ENCODE peak calls at places on chromosomes 3 and 15, in four cellular contexts. One of them, this sample, is unnamed.

GRCh38 chr3:116188231-116188785 is 257.0 kb downstream of the LSAMP start:
- DNase-seq in upper lobe of right lung: no peak
- DNase-seq in mesenchymal stem cell: peak
- DNase-seq in suprapubic skin: no peak
- DNase-seq in this sample: no peak

GRCh38 chr3:161607056-161607455 is 110.4 kb downstream of the OTOL1 start:
- DNase-seq in mesenchymal stem cell: no peak
- DNase-seq in suprapubic skin: no peak
- DNase-seq in upper lobe of right lung: no peak
- DNase-seq in this sample: no peak

GRCh38 chr15:41796457-41796856 is 22.2 kb downstream of the MAPKBP1 start:
- DNase-seq in suprapubic skin: peak
- DNase-seq in mesenchymal stem cell: no peak
- DNase-seq in upper lobe of right lung: no peak
- DNase-seq in this sample: no peak

GRCh38 chr15:69554321-69554961 is 101.8 kb downstream of the RPLP1 start:
- DNase-seq in mesenchymal stem cell: no peak
- DNase-seq in upper lobe of right lung: no peak
- DNase-seq in suprapubic skin: no peak
- DNase-seq in this sample: no peak

GRCh38 chr15:81480645-81481053 is 106.6 kb upstream of the TMC3 start:
- DNase-seq in mesenchymal stem cell: peak
- DNase-seq in suprapubic skin: no peak
- DNase-seq in upper lobe of right lung: no peak
- DNase-seq in this sample: peak

GRCh38 chr3:171350364-171350763 is 109.8 kb downstream of the TNIK start:
- DNase-seq in mesenchymal stem cell: no peak
- DNase-seq in upper lobe of right lung: no peak
- DNase-seq in suprapubic skin: no peak
- DNase-seq in this sample: no peak

GRCh38 chr3:46862689-46863020 is 589 bp downstream of the MYL3 start:
- DNase-seq in mesenchymal stem cell: no peak
- DNase-seq in upper lobe of right lung: no peak
- DNase-seq in suprapubic skin: peak
- DNase-seq in this sample: no peak

GRCh38 chr3:156390846-156391245 is 164.1 kb downstream of the SSR3 start:
- DNase-seq in mesenchymal stem cell: no peak
- DNase-seq in upper lobe of right lung: no peak
- DNase-seq in suprapubic skin: no peak
- DNase-seq in this sample: no peak

GRCh38 chr3:103218146-103218545 is 783.3 kb downstream of the ZPLD1 start:
- DNase-seq in suprapubic skin: no peak
- DNase-seq in upper lobe of right lung: no peak
- DNase-seq in mesenchymal stem cell: no peak
- DNase-seq in this sample: no peak

GRCh38 chr15:52247032-52247431 is 48.6 kb downstream of the MYO5C start:
- DNase-seq in mesenchymal stem cell: peak
- DNase-seq in suprapubic skin: no peak
- DNase-seq in upper lobe of right lung: no peak
- DNase-seq in this sample: no peak

GRCh38 chr15:39131605-39132004 is 449.3 kb upstream of the THBS1 start:
- DNase-seq in upper lobe of right lung: no peak
- DNase-seq in suprapubic skin: no peak
- DNase-seq in mesenchymal stem cell: peak
- DNase-seq in this sample: no peak

GRCh38 chr15:65937046-65937445 is 67.8 kb downstream of the RAB11A start:
- DNase-seq in suprapubic skin: no peak
- DNase-seq in upper lobe of right lung: no peak
- DNase-seq in mesenchymal stem cell: no peak
- DNase-seq in this sample: no peak

GRCh38 chr3:45267097-45267496 is 41.0 kb upstream of the TMEM158 start:
- DNase-seq in mesenchymal stem cell: no peak
- DNase-seq in upper lobe of right lung: no peak
- DNase-seq in suprapubic skin: no peak
- DNase-seq in this sample: no peak

GRCh38 chr3:157913751-157914150 is 192.5 kb downstream of the SHOX2 start:
- DNase-seq in upper lobe of right lung: no peak
- DNase-seq in mesenchymal stem cell: no peak
- DNase-seq in suprapubic skin: no peak
- DNase-seq in this sample: no peak

GRCh38 chr3:110457508-110457907 is 614.1 kb upstream of the NECTIN3 start:
- DNase-seq in mesenchymal stem cell: no peak
- DNase-seq in upper lobe of right lung: no peak
- DNase-seq in suprapubic skin: no peak
- DNase-seq in this sample: no peak

GRCh38 chr3:66095295-66096001 is 56.7 kb upstream of the MAGI1 start:
- DNase-seq in upper lobe of right lung: no peak
- DNase-seq in mesenchymal stem cell: no peak
- DNase-seq in suprapubic skin: no peak
- DNase-seq in this sample: no peak

GRCh38 chr3:71444028-71444860 is 139.3 kb downstream of the FOXP1 start:
- DNase-seq in suprapubic skin: no peak
- DNase-seq in upper lobe of right lung: peak
- DNase-seq in mesenchymal stem cell: peak
- DNase-seq in this sample: peak

GRCh38 chr3:67324554-67324953 is 326.4 kb downstream of the KBTBD8 start:
- DNase-seq in upper lobe of right lung: no peak
- DNase-seq in mesenchymal stem cell: no peak
- DNase-seq in suprapubic skin: no peak
- DNase-seq in this sample: no peak

GRCh38 chr3:193343726-193344222 is 34.8 kb downstream of the ATP13A5 start:
- DNase-seq in suprapubic skin: no peak
- DNase-seq in mesenchymal stem cell: no peak
- DNase-seq in upper lobe of right lung: no peak
- DNase-seq in this sample: no peak

GRCh38 chr3:108437439-108437838 is 73.0 kb downstream of the MYH15 start:
- DNase-seq in mesenchymal stem cell: no peak
- DNase-seq in upper lobe of right lung: no peak
- DNase-seq in suprapubic skin: no peak
- DNase-seq in this sample: no peak

DNA sequence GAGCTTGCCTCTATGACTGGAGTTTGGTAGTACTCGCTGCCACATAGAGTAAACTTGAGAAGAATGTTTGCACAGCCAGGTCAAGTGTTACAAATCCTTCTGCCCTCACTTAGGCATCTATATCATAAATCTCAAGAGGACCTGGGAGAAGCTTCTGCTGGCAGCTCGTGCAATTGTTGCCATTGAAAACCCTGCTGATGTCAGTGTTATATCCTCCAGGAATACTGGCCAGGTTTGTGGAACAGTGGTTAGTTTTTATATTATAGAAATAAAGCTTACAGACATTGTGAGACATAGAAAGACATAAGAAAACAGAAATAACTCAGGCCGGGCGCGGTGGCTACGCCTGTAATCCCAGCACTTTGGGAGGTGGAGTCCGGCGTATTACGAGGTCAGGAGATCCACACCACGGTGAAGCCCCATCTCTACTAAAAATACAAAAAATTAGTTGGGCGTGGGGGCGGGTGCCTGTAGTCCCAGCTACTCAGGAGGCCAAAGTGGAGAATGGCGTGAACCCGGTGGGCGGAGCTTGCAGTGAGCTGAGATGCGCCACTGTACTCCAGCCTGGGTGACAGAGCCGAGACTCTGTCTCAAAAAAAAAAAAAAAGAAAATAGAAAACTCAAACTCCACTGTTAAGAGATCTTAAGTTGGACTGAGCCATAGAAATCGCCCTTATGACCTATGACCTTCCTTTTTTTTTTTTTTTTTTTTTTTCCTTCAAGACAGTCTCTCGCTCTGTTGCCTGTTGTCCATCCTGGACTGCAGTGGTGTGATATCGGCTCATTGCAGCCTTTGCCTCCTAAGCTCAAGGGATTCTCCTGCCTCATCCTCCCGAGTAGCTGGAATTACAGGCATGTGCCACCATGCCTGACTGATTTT is 2.2 kb downstream of the RPSA start:
- DNase-seq in upper lobe of right lung: no peak
- DNase-seq in suprapubic skin: no peak
- DNase-seq in mesenchymal stem cell: no peak
- DNase-seq in this sample: no peak
- H3K27ac ChIP-seq in upper lobe of right lung: no peak
- H3K27ac ChIP-seq in suprapubic skin: no peak
- H3K27ac ChIP-seq in mesenchymal stem cell: no peak
- H3K27ac ChIP-seq in this sample: peak

GRCh38 chr15:34336947-34337556 is 529 bp downstream of the SLC12A6 start:
- DNase-seq in suprapubic skin: no peak
- DNase-seq in upper lobe of right lung: no peak
- DNase-seq in mesenchymal stem cell: no peak
- DNase-seq in this sample: no peak
- H3K27ac ChIP-seq in suprapubic skin: peak
- H3K27ac ChIP-seq in upper lobe of right lung: peak
- H3K27ac ChIP-seq in mesenchymal stem cell: no peak
- H3K27ac ChIP-seq in this sample: peak

GRCh38 chr3:50318163-50318562 is 4.4 kb downstream of the HYAL2 start:
- DNase-seq in suprapubic skin: no peak
- DNase-seq in upper lobe of right lung: no peak
- DNase-seq in mesenchymal stem cell: no peak
- DNase-seq in this sample: no peak

GRCh38 chr3:50319181-50319871 is 3.2 kb downstream of the HYAL2 start:
- DNase-seq in upper lobe of right lung: no peak
- DNase-seq in suprapubic skin: no peak
- DNase-seq in mesenchymal stem cell: no peak
- DNase-seq in this sample: no peak

GRCh38 chr3:50316657-50317242 is 5.8 kb downstream of the HYAL2 start:
- DNase-seq in mesenchymal stem cell: no peak
- DNase-seq in upper lobe of right lung: peak
- DNase-seq in suprapubic skin: peak
- DNase-seq in this sample: peak

GRCh38 chr3:50318615-50319014 is 3.9 kb downstream of the HYAL2 start:
- DNase-seq in upper lobe of right lung: no peak
- DNase-seq in suprapubic skin: no peak
- DNase-seq in mesenchymal stem cell: no peak
- DNase-seq in this sample: no peak

GRCh38 chr3:50317303-50317702 is 5.2 kb downstream of the HYAL2 start:
- DNase-seq in upper lobe of right lung: peak
- DNase-seq in mesenchymal stem cell: no peak
- DNase-seq in suprapubic skin: no peak
- DNase-seq in this sample: no peak
- H3K27ac ChIP-seq in upper lobe of right lung: peak
- H3K27ac ChIP-seq in mesenchymal stem cell: peak
- H3K27ac ChIP-seq in suprapubic skin: peak
- H3K27ac ChIP-seq in this sample: peak

GRCh38 chr15:31853370-31853769 is 176.9 kb upstream of the CHRNA7 start:
- DNase-seq in mesenchymal stem cell: no peak
- DNase-seq in suprapubic skin: no peak
- DNase-seq in upper lobe of right lung: no peak
- DNase-seq in this sample: no peak
- H3K27ac ChIP-seq in mesenchymal stem cell: no peak
- H3K27ac ChIP-seq in suprapubic skin: no peak
- H3K27ac ChIP-seq in upper lobe of right lung: no peak
- H3K27ac ChIP-seq in this sample: no peak

DNA sequence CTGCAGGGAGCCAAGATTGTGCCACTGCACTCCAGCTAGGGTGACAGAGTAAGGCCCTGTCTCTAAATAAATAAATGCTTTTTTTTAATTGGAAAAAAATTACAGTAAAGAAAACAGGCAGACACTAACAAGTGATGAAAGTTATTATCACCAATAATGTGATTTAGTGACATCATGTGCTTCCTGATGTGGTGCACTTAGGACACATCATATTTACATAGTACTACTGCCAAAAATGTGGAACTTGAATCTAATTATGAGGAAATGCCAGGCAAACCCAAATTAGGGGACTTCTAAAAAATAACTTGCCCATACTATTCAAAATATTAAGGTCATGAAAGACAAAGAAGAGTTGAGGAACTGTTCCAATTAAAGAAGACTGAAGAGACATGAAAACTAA is 30.8 kb downstream of the MAP4 start:
- DNase-seq in suprapubic skin: no peak
- DNase-seq in mesenchymal stem cell: no peak
- DNase-seq in upper lobe of right lung: no peak
- DNase-seq in this sample: no peak
- H3K27ac ChIP-seq in suprapubic skin: no peak
- H3K27ac ChIP-seq in mesenchymal stem cell: no peak
- H3K27ac ChIP-seq in upper lobe of right lung: no peak
- H3K27ac ChIP-seq in this sample: peak

This sample was measured in RWPE1.